ENCODE peak calls at places on chromosome 14, in six cellular contexts. P is HCT116, E is HL-60, T is mesothelial cell of epicardium, I is upper lobe of right lung, H is psoas muscle. J is an unnamed sample.

GRCh38 chr14:28765907-28766504 is 581 bp upstream of the FOXG1 start:
- DNase-seq in P (no peak), E (no peak), T (no peak), I (no peak), H (no peak), J (no peak)

GRCh38 chr14:34331728-34332623 is 130.1 kb downstream of the SPTSSA start:
- DNase-seq in P (peak; percentile 57), E (peak; percentile 66), T (peak; percentile 29), I (peak; percentile 80), H (peak; percentile 59), J (peak; percentile 74)

GRCh38 chr14:105836730-105837129 is 310.3 kb downstream of the TMEM121 start:
- DNase-seq in P (no peak), E (no peak), T (no peak), I (peak; percentile 44), H (no peak), J (no peak)

GRCh38 chr14:104689620-104690265 is 325 bp downstream of the INF2 start:
- DNase-seq in P (no peak), E (no peak), T (no peak), I (no peak), H (no peak), J (no peak)

GRCh38 chr14:36660736-36661505 is 739 bp upstream of the PAX9 start:
- DNase-seq in P (no peak), E (no peak), T (no peak), I (no peak), H (no peak), J (no peak)

GRCh38 chr14:92341791-92342190 is 18.8 kb downstream of the SLC24A4 start:
- DNase-seq in P (no peak), E (no peak), T (no peak), I (no peak), H (no peak), J (no peak)

GRCh38 chr14:60163741-60164140 is 1.5 kb downstream of the DHRS7 start:
- DNase-seq in P (no peak), E (no peak), T (no peak), I (no peak), H (no peak), J (no peak)

GRCh38 chr14:91906374-91906773 is 39.0 kb upstream of the TC2N start:
- DNase-seq in P (no peak), E (no peak), T (no peak), I (no peak), H (no peak), J (no peak)

GRCh38 chr14:22003471-22003870 is 329.9 kb upstream of the OR4E1 start:
- DNase-seq in P (no peak), E (no peak), T (no peak), I (no peak), H (no peak), J (no peak)

GRCh38 chr14:103679351-103679750 is 35.9 kb downstream of the XRCC3 start:
- DNase-seq in P (peak; percentile 3), E (peak; percentile 80), T (no peak), I (peak; percentile 79), H (no peak), J (no peak)

GRCh38 chr14:42057176-42057575 is 450.5 kb downstream of the LRFN5 start:
- DNase-seq in P (no peak), E (no peak), T (no peak), I (no peak), H (no peak), J (no peak)

GRCh38 chr14:38121280-38121679 is 86.4 kb upstream of the SSTR1 start:
- DNase-seq in P (no peak), E (no peak), T (no peak), I (no peak), H (no peak), J (no peak)

GRCh38 chr14:29682789-29683188 is 244.9 kb downstream of the PRKD1 start:
- DNase-seq in P (no peak), E (no peak), T (no peak), I (no peak), H (no peak), J (no peak)

GRCh38 chr14:54109521-54110120 is 153.0 kb upstream of the BMP4 start:
- DNase-seq in P (no peak), E (no peak), T (no peak), I (no peak), H (no peak), J (no peak)

GRCh38 chr14:66228267-66228970 is 257.8 kb upstream of the CCDC196 start:
- DNase-seq in P (peak; percentile 3), E (no peak), T (no peak), I (no peak), H (no peak), J (no peak)

GRCh38 chr14:95993768-95994592 is 45.2 kb upstream of the C14orf132 start:
- DNase-seq in P (peak; percentile 43), E (peak; percentile 17), T (no peak), I (no peak), H (no peak), J (peak; percentile 25)

GRCh38 chr14:79009286-79009685 is 839.1 kb downstream of the NRXN3 start:
- DNase-seq in P (no peak), E (no peak), T (no peak), I (no peak), H (no peak), J (no peak)

GRCh38 chr14:106877527-106877926 is 1351.1 kb downstream of the TMEM121 start:
- DNase-seq in P (no peak), E (peak; percentile 16), T (no peak), I (no peak), H (no peak), J (no peak)

GRCh38 chr14:65040666-65041433 is 54.2 kb downstream of the FNTB start:
- DNase-seq in P (no peak), E (peak; percentile 4), T (no peak), I (no peak), H (no peak), J (no peak)

GRCh38 chr14:64845878-64846277 is 33.8 kb downstream of the SPTB start:
- DNase-seq in P (no peak), E (no peak), T (no peak), I (no peak), H (no peak), J (no peak)

GRCh38 chr14:103103461-103104388 is 9.2 kb downstream of the EXOC3L4 start:
- DNase-seq in P (no peak), E (peak; percentile 47), T (no peak), I (peak; percentile 82), H (peak; percentile 62), J (no peak)

GRCh38 chr14:101873401-101873800 is 91.0 kb upstream of the DYNC1H1 start:
- DNase-seq in P (no peak), E (no peak), T (no peak), I (no peak), H (no peak), J (no peak)

GRCh38 chr14:83164016-83164415 is 1630.4 kb upstream of the SEL1L start:
- DNase-seq in P (no peak), E (no peak), T (no peak), I (no peak), H (no peak), J (no peak)

GRCh38 chr14:35406090-35406489 is 1.5 kb upstream of the NFKBIA start:
- DNase-seq in P (no peak), E (no peak), T (no peak), I (no peak), H (no peak), J (no peak)

GRCh38 chr14:77058082-77058481 is 29.6 kb upstream of the IRF2BPL start:
- DNase-seq in P (no peak), E (no peak), T (no peak), I (no peak), H (no peak), J (no peak)

GRCh38 chr14:77058785-77059184 is 30.3 kb upstream of the IRF2BPL start:
- DNase-seq in P (no peak), E (no peak), T (no peak), I (no peak), H (no peak), J (no peak)

GRCh38 chr14:77061630-77062029 is 33.1 kb upstream of the IRF2BPL start:
- DNase-seq in P (no peak), E (no peak), T (no peak), I (no peak), H (no peak), J (no peak)

GRCh38 chr14:77062261-77062660 is 33.8 kb upstream of the IRF2BPL start:
- DNase-seq in P (no peak), E (no peak), T (no peak), I (no peak), H (no peak), J (no peak)

GRCh38 chr14:77059276-77059934 is 30.9 kb upstream of the IRF2BPL start:
- DNase-seq in P (peak; percentile 67), E (peak; percentile 15), T (no peak), I (no peak), H (peak; percentile 68), J (peak; percentile 64)
- TF ChIP-seq CTCF in P (peak; percentile 34), E (no peak), T (no peak), I (peak; percentile 21), H (peak; percentile 18), J (peak; percentile 60)

GRCh38 chr14:89386214-89386886 is 30.7 kb downstream of the FOXN3 start:
- DNase-seq in P (no peak), E (no peak), T (no peak), I (no peak), H (peak; percentile 55), J (no peak)
- TF ChIP-seq CTCF in P (no peak), E (no peak), T (no peak), I (no peak), H (no peak), J (no peak)

DNA sequence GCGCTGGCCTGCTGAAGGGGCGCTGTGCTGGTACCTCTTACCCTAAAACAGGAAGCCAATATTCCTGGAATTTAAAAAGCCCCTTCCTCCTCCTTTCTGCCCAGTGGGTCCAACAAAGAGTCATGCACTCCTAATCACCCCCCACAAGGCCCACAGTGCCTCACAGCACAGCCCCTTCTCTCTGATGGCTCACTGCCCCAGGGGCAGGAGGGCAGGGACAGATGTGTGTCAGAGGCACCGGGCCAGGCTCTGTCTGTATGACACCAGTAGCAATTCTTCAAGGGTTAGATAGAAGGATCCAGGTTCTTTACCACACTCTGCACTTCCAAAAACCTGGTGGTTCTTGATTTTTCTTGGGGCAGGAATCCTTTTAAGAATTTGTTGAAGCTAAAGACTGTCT is 8.9 kb downstream of the MYH6 start:
- DNase-seq in P (no peak), E (no peak), T (no peak), I (no peak), H (no peak), J (no peak)
- TF ChIP-seq CTCF in P (no peak), E (no peak), T (no peak), I (no peak), H (no peak), J (no peak)

DNA sequence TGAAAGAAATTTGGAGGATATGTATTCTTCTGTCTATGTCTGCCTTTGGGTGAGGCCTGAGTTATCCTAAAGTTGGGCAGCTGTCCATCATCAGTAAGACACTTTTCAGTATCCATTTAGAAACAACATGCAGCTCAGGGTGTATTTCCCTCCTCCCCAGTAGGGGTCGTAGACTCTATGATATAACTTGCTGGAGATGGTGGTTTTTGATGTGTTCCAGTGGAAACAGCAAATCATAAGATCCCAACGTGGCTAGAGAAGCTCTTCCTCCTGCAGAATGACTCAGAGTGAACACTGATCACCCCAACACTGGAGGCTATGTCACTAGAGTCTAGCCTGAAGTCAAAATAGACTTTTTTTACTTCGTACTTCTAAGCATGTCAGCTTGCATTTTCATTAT is 331.6 kb upstream of the STXBP6 start:
- DNase-seq in P (no peak), E (peak; percentile 4), T (no peak), I (no peak), H (no peak), J (no peak)
- TF ChIP-seq CTCF in P (no peak), E (peak; percentile 66), T (peak; percentile 23), I (no peak), H (no peak), J (peak; percentile 54)